ENCODE peak calls at places on chromosomes 6 and 20, in five cellular contexts. E is hypothalamus, N is KG1, W is substantia nigra, O is activated T-cell treated with anti-CD3 and anti-CD28 coated beads for 4 hours. V is an unnamed sample.

GRCh38 chr6:166546653-166547052 is 39.8 kb downstream of the RAMACL start:
- DNase-seq in O (no peak), E (no peak), W (no peak), N (no peak), V (no peak)

GRCh38 chr20:51752343-51752951 is 15.7 kb downstream of the ATP9A start:
- DNase-seq in E (no peak), N (no peak), O (no peak), W (no peak), V (no peak)

GRCh38 chr6:2823104-2823850 is 18.4 kb downstream of the SERPINB1 start:
- DNase-seq in O (no peak), W (no peak), N (no peak), E (no peak), V (no peak)

GRCh38 chr6:42451595-42452170 is at the start of gene TRERF1:
- DNase-seq in N (peak), E (peak), W (no peak), O (no peak), V (peak)

GRCh38 chr20:61436674-61437279 is 184.7 kb downstream of the CDH4 start:
- DNase-seq in W (no peak), E (peak), N (no peak), O (no peak), V (no peak)

GRCh38 chr6:108497883-108498282 is 62.8 kb upstream of the FOXO3 start:
- DNase-seq in O (no peak), N (no peak), E (no peak), W (no peak), V (peak)

GRCh38 chr6:121851056-121851455 is 415.6 kb downstream of the GJA1 start:
- DNase-seq in O (no peak), W (peak), E (peak), N (no peak), V (no peak)

GRCh38 chr6:901696-902455 is 208.9 kb upstream of the EXOC2 start:
- DNase-seq in N (no peak), E (no peak), O (no peak), W (no peak), V (no peak)

GRCh38 chr6:80676386-80676785 is 569.9 kb downstream of the BCKDHB start:
- DNase-seq in O (no peak), W (no peak), N (no peak), E (no peak), V (no peak)

GRCh38 chr6:44223471-44224153 is at the start of gene SLC29A1:
- DNase-seq in N (peak), W (peak), E (peak), O (peak), V (peak)

GRCh38 chr6:143621876-143622605 is 55.7 kb upstream of the PHACTR2 start:
- DNase-seq in O (no peak), E (no peak), W (no peak), N (no peak), V (no peak)

GRCh38 chr6:28743271-28743789 is 180.5 kb downstream of the TRIM27 start:
- DNase-seq in O (no peak), E (no peak), W (no peak), N (no peak), V (no peak)